ENCODE peak calls at places on chromosomes 3 and 15, in six cellular contexts. One of them, this sample, is unnamed.

GRCh38 chr3:50156991-50157493 is 1.9 kb downstream of the SEMA3F start:
- DNase-seq in mesendoderm: no peak
- DNase-seq in IMR-90: peak; percentile 40
- DNase-seq in neuronal stem cell: no peak
- DNase-seq in mesenchymal stem cell: peak; percentile 37
- DNase-seq in H1: peak; percentile 71
- DNase-seq in this sample: peak; percentile 75

GRCh38 chr3:38580450-38581382 is 68.8 kb downstream of the SCN5A start:
- DNase-seq in mesendoderm: no peak
- DNase-seq in mesenchymal stem cell: no peak
- DNase-seq in neuronal stem cell: no peak
- DNase-seq in H1: peak; percentile 36
- DNase-seq in IMR-90: no peak
- DNase-seq in this sample: peak; percentile 18

GRCh38 chr3:51777985-51778384 is 1.1 kb downstream of the IQCF6 start:
- DNase-seq in neuronal stem cell: no peak
- DNase-seq in IMR-90: no peak
- DNase-seq in mesenchymal stem cell: no peak
- DNase-seq in mesendoderm: no peak
- DNase-seq in H1: no peak
- DNase-seq in this sample: no peak

GRCh38 chr3:42090973-42091731 is at the start of gene TRAK1:
- DNase-seq in H1: no peak
- DNase-seq in mesenchymal stem cell: no peak
- DNase-seq in IMR-90: no peak
- DNase-seq in neuronal stem cell: no peak
- DNase-seq in mesendoderm: no peak
- DNase-seq in this sample: no peak

GRCh38 chr3:32743934-32744333 is 58.9 kb downstream of the CNOT10 start:
- DNase-seq in neuronal stem cell: no peak
- DNase-seq in IMR-90: peak; percentile 38
- DNase-seq in mesenchymal stem cell: peak; percentile 75
- DNase-seq in mesendoderm: no peak
- DNase-seq in H1: no peak
- DNase-seq in this sample: no peak

GRCh38 chr3:100263583-100263982 is 2.8 kb downstream of the TBC1D23 start:
- DNase-seq in neuronal stem cell: no peak
- DNase-seq in mesenchymal stem cell: peak; percentile 42
- DNase-seq in mesendoderm: no peak
- DNase-seq in H1: no peak
- DNase-seq in IMR-90: no peak
- DNase-seq in this sample: no peak

GRCh38 chr3:115766587-115767492 is 143.5 kb downstream of the GAP43 start:
- DNase-seq in IMR-90: peak; percentile 81
- DNase-seq in H1: no peak
- DNase-seq in mesenchymal stem cell: peak; percentile 68
- DNase-seq in neuronal stem cell: no peak
- DNase-seq in mesendoderm: peak; percentile 76
- DNase-seq in this sample: no peak

GRCh38 chr3:27535809-27536392 is 51.7 kb upstream of the SLC4A7 start:
- DNase-seq in mesendoderm: peak; percentile 72
- DNase-seq in H1: no peak
- DNase-seq in mesenchymal stem cell: no peak
- DNase-seq in IMR-90: peak; percentile 49
- DNase-seq in neuronal stem cell: no peak
- DNase-seq in this sample: no peak

GRCh38 chr3:32620911-32621310 is 50.3 kb upstream of the DYNC1LI1 start:
- DNase-seq in mesendoderm: no peak
- DNase-seq in mesenchymal stem cell: no peak
- DNase-seq in neuronal stem cell: no peak
- DNase-seq in IMR-90: peak; percentile 10
- DNase-seq in H1: no peak
- DNase-seq in this sample: no peak

GRCh38 chr3:140859592-140860336 is 81.9 kb upstream of the SLC25A36 start:
- DNase-seq in neuronal stem cell: no peak
- DNase-seq in mesenchymal stem cell: no peak
- DNase-seq in mesendoderm: no peak
- DNase-seq in H1: no peak
- DNase-seq in IMR-90: no peak
- DNase-seq in this sample: no peak

GRCh38 chr3:150146891-150147761 is 176.4 kb upstream of the PFN2 start:
- DNase-seq in mesenchymal stem cell: peak; percentile 94
- DNase-seq in neuronal stem cell: no peak
- DNase-seq in IMR-90: peak; percentile 98
- DNase-seq in H1: no peak
- DNase-seq in mesendoderm: no peak
- DNase-seq in this sample: no peak

GRCh38 chr15:65869954-65870871 is 922 bp downstream of the RAB11A start:
- DNase-seq in IMR-90: peak; percentile 31
- DNase-seq in neuronal stem cell: peak; percentile 14
- DNase-seq in H1: no peak
- DNase-seq in mesenchymal stem cell: peak; percentile 61
- DNase-seq in mesendoderm: peak; percentile 83
- DNase-seq in this sample: peak; percentile 42

GRCh38 chr15:41032079-41032328 is 78.7 kb downstream of the CHAC1 start:
- DNase-seq in H1: no peak
- DNase-seq in mesenchymal stem cell: no peak
- DNase-seq in mesendoderm: no peak
- DNase-seq in neuronal stem cell: no peak
- DNase-seq in IMR-90: no peak
- DNase-seq in this sample: no peak

GRCh38 chr15:63942486-63943365 is 103.6 kb downstream of the DAPK2 start:
- DNase-seq in neuronal stem cell: no peak
- DNase-seq in H1: peak; percentile 35
- DNase-seq in mesendoderm: peak; percentile 17
- DNase-seq in IMR-90: no peak
- DNase-seq in mesenchymal stem cell: no peak
- DNase-seq in this sample: peak; percentile 20

GRCh38 chr15:46344115-46344749 is 709.4 kb downstream of the SQOR start:
- DNase-seq in mesenchymal stem cell: no peak
- DNase-seq in H1: no peak
- DNase-seq in mesendoderm: peak; percentile 4
- DNase-seq in neuronal stem cell: no peak
- DNase-seq in IMR-90: no peak
- DNase-seq in this sample: no peak

GRCh38 chr3:195751584-195751983 is 30.8 kb downstream of the MUC20 start:
- DNase-seq in H1: no peak
- DNase-seq in IMR-90: no peak
- DNase-seq in mesenchymal stem cell: no peak
- DNase-seq in neuronal stem cell: no peak
- DNase-seq in mesendoderm: no peak
- DNase-seq in this sample: no peak

GRCh38 chr3:104132566-104132997 is 1234.1 kb upstream of the ALCAM start:
- DNase-seq in mesendoderm: no peak
- DNase-seq in neuronal stem cell: no peak
- DNase-seq in IMR-90: no peak
- DNase-seq in mesenchymal stem cell: peak; percentile 7
- DNase-seq in H1: no peak
- DNase-seq in this sample: no peak

GRCh38 chr3:43748179-43748578 is 57.4 kb downstream of the ABHD5 start:
- DNase-seq in neuronal stem cell: no peak
- DNase-seq in mesenchymal stem cell: peak; percentile 29
- DNase-seq in IMR-90: peak; percentile 62
- DNase-seq in H1: no peak
- DNase-seq in mesendoderm: no peak
- DNase-seq in this sample: no peak

GRCh38 chr15:83365370-83365938 is 81.0 kb upstream of the BNC1 start:
- DNase-seq in H1: peak; percentile 76
- DNase-seq in neuronal stem cell: no peak
- DNase-seq in mesenchymal stem cell: peak; percentile 78
- DNase-seq in IMR-90: peak; percentile 20
- DNase-seq in mesendoderm: peak; percentile 48
- DNase-seq in this sample: peak; percentile 51

GRCh38 chr3:105963161-105963560 is 94.3 kb upstream of the CBLB start:
- DNase-seq in mesenchymal stem cell: no peak
- DNase-seq in neuronal stem cell: no peak
- DNase-seq in IMR-90: no peak
- DNase-seq in H1: no peak
- DNase-seq in mesendoderm: no peak
- DNase-seq in this sample: no peak

GRCh38 chr3:184611606-184612304 is 50.2 kb downstream of the EPHB3 start:
- DNase-seq in mesenchymal stem cell: no peak
- DNase-seq in IMR-90: peak; percentile 39
- DNase-seq in mesendoderm: no peak
- DNase-seq in neuronal stem cell: no peak
- DNase-seq in H1: no peak
- DNase-seq in this sample: no peak

GRCh38 chr3:54900954-54901591 is 26.8 kb downstream of the LRTM1 start:
- DNase-seq in mesendoderm: no peak
- DNase-seq in mesenchymal stem cell: peak; percentile 30
- DNase-seq in IMR-90: peak; percentile 46
- DNase-seq in H1: no peak
- DNase-seq in neuronal stem cell: no peak
- DNase-seq in this sample: no peak

GRCh38 chr15:57500256-57500655 is 91.4 kb upstream of the MYZAP start:
- DNase-seq in mesendoderm: peak; percentile 49
- DNase-seq in mesenchymal stem cell: no peak
- DNase-seq in H1: no peak
- DNase-seq in neuronal stem cell: no peak
- DNase-seq in IMR-90: no peak
- DNase-seq in this sample: no peak
- H3K4ac ChIP-seq in mesendoderm: peak overlapping the region; percentile 18
- H3K4ac ChIP-seq in mesenchymal stem cell: no peak overlapping the region
- H3K4ac ChIP-seq in H1: no peak overlapping the region
- H3K4ac ChIP-seq in neuronal stem cell: no peak overlapping the region
- H3K4ac ChIP-seq in IMR-90: no peak overlapping the region
- H3K4ac ChIP-seq in this sample: no peak overlapping the region

GRCh38 chr3:23713641-23714040 is 92.1 kb upstream of the UBE2E1 start:
- DNase-seq in mesendoderm: no peak
- DNase-seq in H1: no peak
- DNase-seq in neuronal stem cell: no peak
- DNase-seq in mesenchymal stem cell: no peak
- DNase-seq in IMR-90: peak; percentile 51
- DNase-seq in this sample: no peak

GRCh38 chr3:23712656-23713559 is 92.8 kb upstream of the UBE2E1 start:
- DNase-seq in IMR-90: peak; percentile 96
- DNase-seq in mesendoderm: peak; percentile 93
- DNase-seq in mesenchymal stem cell: peak; percentile 92
- DNase-seq in H1: peak; percentile 68
- DNase-seq in neuronal stem cell: peak; percentile 65
- DNase-seq in this sample: peak; percentile 90

GRCh38 chr3:23712095-23712494 is 93.7 kb upstream of the UBE2E1 start:
- DNase-seq in H1: no peak
- DNase-seq in mesenchymal stem cell: peak; percentile 47
- DNase-seq in IMR-90: no peak
- DNase-seq in mesendoderm: no peak
- DNase-seq in neuronal stem cell: no peak
- DNase-seq in this sample: no peak

GRCh38 chr3:23709987-23710386 is 95.8 kb upstream of the UBE2E1 start:
- DNase-seq in H1: no peak
- DNase-seq in mesendoderm: peak; percentile 64
- DNase-seq in mesenchymal stem cell: no peak
- DNase-seq in neuronal stem cell: no peak
- DNase-seq in IMR-90: no peak
- DNase-seq in this sample: no peak

GRCh38 chr3:23710555-23710954 is 95.2 kb upstream of the UBE2E1 start:
- DNase-seq in mesenchymal stem cell: peak; percentile 99
- DNase-seq in IMR-90: peak; percentile 98
- DNase-seq in neuronal stem cell: no peak
- DNase-seq in H1: no peak
- DNase-seq in mesendoderm: peak; percentile 98
- DNase-seq in this sample: peak; percentile 86
- H2BK15ac ChIP-seq in mesenchymal stem cell: no peak overlapping the region
- H2BK15ac ChIP-seq in IMR-90: no peak overlapping the region
- H2BK15ac ChIP-seq in neuronal stem cell: no peak overlapping the region
- H2BK15ac ChIP-seq in H1: no peak overlapping the region
- H2BK15ac ChIP-seq in mesendoderm: no peak overlapping the region
- H2BK15ac ChIP-seq in this sample: no peak overlapping the region

GRCh38 chr3:65347166-65347565 is 659.4 kb upstream of the ADAMTS9 start:
- DNase-seq in mesendoderm: no peak
- DNase-seq in mesenchymal stem cell: no peak
- DNase-seq in IMR-90: no peak
- DNase-seq in neuronal stem cell: no peak
- DNase-seq in H1: no peak
- DNase-seq in this sample: no peak

GRCh38 chr3:65351753-65352152 is 664.0 kb upstream of the ADAMTS9 start:
- DNase-seq in H1: no peak
- DNase-seq in neuronal stem cell: no peak
- DNase-seq in mesendoderm: no peak
- DNase-seq in IMR-90: no peak
- DNase-seq in mesenchymal stem cell: no peak
- DNase-seq in this sample: no peak

GRCh38 chr3:65344846-65345245 is 657.0 kb upstream of the ADAMTS9 start:
- DNase-seq in mesendoderm: no peak
- DNase-seq in mesenchymal stem cell: no peak
- DNase-seq in IMR-90: no peak
- DNase-seq in H1: no peak
- DNase-seq in neuronal stem cell: no peak
- DNase-seq in this sample: no peak

GRCh38 chr3:65350786-65351476 is 663.1 kb upstream of the ADAMTS9 start:
- DNase-seq in neuronal stem cell: no peak
- DNase-seq in mesenchymal stem cell: no peak
- DNase-seq in IMR-90: no peak
- DNase-seq in H1: no peak
- DNase-seq in mesendoderm: no peak
- DNase-seq in this sample: no peak

GRCh38 chr3:65348596-65348995 is 660.8 kb upstream of the ADAMTS9 start:
- DNase-seq in mesendoderm: no peak
- DNase-seq in neuronal stem cell: no peak
- DNase-seq in IMR-90: peak; percentile 69
- DNase-seq in H1: no peak
- DNase-seq in mesenchymal stem cell: peak; percentile 87
- DNase-seq in this sample: no peak
- H3K4ac ChIP-seq in mesendoderm: no peak overlapping the region
- H3K4ac ChIP-seq in neuronal stem cell: no peak overlapping the region
- H3K4ac ChIP-seq in IMR-90: no peak overlapping the region
- H3K4ac ChIP-seq in H1: no peak overlapping the region
- H3K4ac ChIP-seq in mesenchymal stem cell: no peak overlapping the region
- H3K4ac ChIP-seq in this sample: no peak overlapping the region

DNA sequence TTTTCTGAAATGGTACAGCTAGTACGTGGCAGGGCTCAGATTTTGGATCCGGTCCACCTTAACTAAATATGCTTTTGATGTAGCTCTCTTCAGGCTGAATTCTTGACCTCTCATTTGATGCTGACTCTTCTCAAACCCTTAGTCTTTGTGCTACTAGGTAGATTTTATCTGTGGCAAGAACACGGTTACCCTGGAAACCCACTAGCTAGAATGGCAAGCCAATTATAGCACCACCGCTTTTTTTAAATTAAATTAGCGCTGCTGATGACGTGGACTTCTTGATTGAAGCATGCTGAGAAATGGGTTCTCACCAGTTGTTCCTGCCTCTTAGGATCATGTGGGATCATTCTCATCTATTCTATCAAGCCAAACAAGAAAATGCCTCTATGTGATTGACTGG is 421.5 kb downstream of the LPP start:
- DNase-seq in mesendoderm: peak; percentile 18
- DNase-seq in neuronal stem cell: no peak
- DNase-seq in H1: no peak
- DNase-seq in mesenchymal stem cell: no peak
- DNase-seq in IMR-90: no peak
- DNase-seq in this sample: no peak
- H2BK15ac ChIP-seq in mesendoderm: no peak overlapping the region
- H2BK15ac ChIP-seq in neuronal stem cell: no peak overlapping the region
- H2BK15ac ChIP-seq in H1: no peak overlapping the region
- H2BK15ac ChIP-seq in mesenchymal stem cell: no peak overlapping the region
- H2BK15ac ChIP-seq in IMR-90: no peak overlapping the region
- H2BK15ac ChIP-seq in this sample: no peak overlapping the region